ENCODE peak calls at places on chromosomes 5 and 9, in nine cellular contexts. O is HT-29; Z is HuH-7; G is nucleus accumbens; Y is NCI-H1092 treated with DMSO at 0.1 percent for 48 hours; H is glutamatergic neuron; T is activated T-helper 1 cell treated with anti-CD3 and anti-CD28 coated beads, Interleukin-12 subunit alpha, Interleukin-12 subunit beta, Interleukin-2, Interleukin-4 antibody, amounts not matched to agents 30 ng/mL and 10 ng/mL and 1 ng/mL, durations not matched to agents 14 hours and 24 hours and 36 hours; W is mucosa of descending colon; N is activated T-cell treated with anti-CD3 and anti-CD28 coated beads, Interleukin-2, amount 50 U/mL, for 4 hours. V is an unnamed sample.

GRCh38 chr9:130299785-130300615 is 34.4 kb downstream of the HMCN2 start:
- DNase-seq in G (no peak), T (no peak), N (no peak), W (no peak), H (no peak), O (no peak), Z (no peak), Y (no peak), V (no peak)

GRCh38 chr9:83646500-83647239 is 23.7 kb downstream of the IDNK start:
- DNase-seq in Y (no peak), T (no peak), W (no peak), H (no peak), G (no peak), O (no peak), Z (no peak), N (no peak), V (no peak)

GRCh38 chr5:21154526-21154925 is 1166.5 kb upstream of the CDH18 start:
- DNase-seq in W (no peak), O (no peak), Z (no peak), Y (no peak), N (no peak), T (no peak), H (no peak), G (no peak), V (no peak)

GRCh38 chr9:129273941-129274709 is 96.1 kb upstream of the IER5L start:
- DNase-seq in G (no peak), Y (no peak), W (no peak), T (no peak), H (no peak), O (no peak), N (no peak), Z (no peak), V (no peak)

GRCh38 chr5:180439911-180440769 is 54.0 kb upstream of the CNOT6 start:
- DNase-seq in H (no peak), Y (no peak), W (no peak), O (no peak), G (no peak), N (no peak), T (no peak), Z (no peak), V (no peak)

GRCh38 chr9:117325789-117326185 is 89.1 kb downstream of the ASTN2 start:
- DNase-seq in H (no peak), Y (no peak), Z (no peak), W (no peak), O (no peak), N (no peak), G (no peak), T (no peak), V (no peak)

GRCh38 chr5:956178-956761 is 52.3 kb upstream of the NKD2 start:
- DNase-seq in Y (no peak), N (no peak), G (no peak), H (no peak), T (no peak), Z (no peak), W (no peak), O (no peak), V (no peak)

GRCh38 chr5:171336486-171337206 is 27.6 kb downstream of the TLX3 start:
- DNase-seq in W (peak), H (peak), N (no peak), T (no peak), O (peak), G (peak), Y (peak), Z (no peak), V (no peak)

GRCh38 chr9:1200847-1201251 is 150.7 kb downstream of the DMRT2 start:
- DNase-seq in Z (no peak), O (no peak), Y (no peak), H (no peak), W (no peak), T (no peak), G (no peak), N (no peak), V (no peak)

GRCh38 chr5:170439944-170440269 is 50.7 kb upstream of the KCNMB1 start:
- DNase-seq in W (no peak), Y (no peak), T (no peak), G (no peak), O (no peak), H (no peak), N (no peak), Z (no peak), V (no peak)

GRCh38 chr5:36878421-36879088 is 2.0 kb downstream of the NIPBL start:
- DNase-seq in Y (peak), W (no peak), H (peak), N (no peak), O (peak), Z (peak), G (peak), T (no peak), V (no peak)

GRCh38 chr9:34869390-34869789 is 88.7 kb upstream of the PHF24 start:
- DNase-seq in O (peak), G (no peak), H (no peak), T (no peak), W (no peak), Y (no peak), N (no peak), Z (no peak), V (no peak)

GRCh38 chr5:113070901-113071300 is 94.3 kb downstream of the DCP2 start:
- DNase-seq in O (no peak), T (no peak), H (no peak), Y (no peak), Z (no peak), N (no peak), G (no peak), W (no peak), V (no peak)

GRCh38 chr5:109718632-109719031 is 28.9 kb downstream of the MAN2A1 start:
- DNase-seq in H (no peak), G (no peak), Y (no peak), N (no peak), W (no peak), T (no peak), Z (no peak), O (no peak), V (no peak)

GRCh38 chr5:172870261-172870806 is 36.3 kb downstream of the ERGIC1 start:
- DNase-seq in N (no peak), Y (no peak), O (no peak), G (no peak), H (no peak), T (no peak), W (no peak), Z (no peak), V (no peak)

GRCh38 chr9:129145316-129145715 is 32.7 kb downstream of the IER5L start:
- DNase-seq in Y (no peak), W (no peak), G (no peak), H (no peak), T (no peak), O (no peak), Z (no peak), N (no peak), V (no peak)

GRCh38 chr9:123654647-123655637 is 275.0 kb downstream of the DENND1A start:
- DNase-seq in O (no peak), N (no peak), Y (no peak), T (no peak), W (no peak), G (no peak), Z (no peak), H (no peak), V (no peak)

GRCh38 chr9:118954822-118955221 is 414.4 kb downstream of the BRINP1 start:
- DNase-seq in N (no peak), T (no peak), Y (no peak), Z (no peak), W (no peak), H (no peak), O (no peak), G (no peak), V (no peak)

GRCh38 chr5:170429014-170429413 is 39.8 kb upstream of the KCNMB1 start:
- DNase-seq in N (no peak), T (no peak), W (no peak), Y (no peak), Z (no peak), O (peak), G (no peak), H (no peak), V (no peak)

GRCh38 chr5:132294728-132295504 is 722 bp downstream of the SLC22A4 start:
- DNase-seq in N (peak), H (peak), G (no peak), W (peak), O (peak), Y (no peak), Z (no peak), T (peak), V (peak)

GRCh38 chr9:135947582-135947981 is 13.6 kb downstream of the UBAC1 start:
- DNase-seq in N (no peak), O (no peak), H (no peak), T (no peak), Z (no peak), G (no peak), W (no peak), Y (no peak), V (no peak)

GRCh38 chr9:11992866-11993265 is 700.3 kb upstream of the TYRP1 start:
- DNase-seq in O (no peak), N (no peak), G (no peak), Y (no peak), T (no peak), H (no peak), W (no peak), Z (no peak), V (no peak)

GRCh38 chr5:94691947-94692346 is 73.5 kb downstream of the SLF1 start:
- DNase-seq in H (no peak), T (no peak), G (no peak), Z (no peak), W (no peak), O (no peak), N (no peak), Y (peak), V (no peak)

GRCh38 chr5:141604318-141604717 is 14.5 kb downstream of the DIAPH1 start:
- DNase-seq in W (no peak), G (no peak), Z (peak), T (no peak), O (peak), Y (no peak), H (no peak), N (no peak), V (no peak)